ENCODE peak calls at places on chromosomes 4 and X, in four cellular contexts. P is NCI-H2081; Q is activated CD4-positive, alpha-beta T cell treated with anti-CD3 and anti-CD28 coated beads for 1 hour; B is GM04504. N is an unnamed sample.

GRCh38 chrX:85544609-85545008 is 165.1 kb upstream of the POF1B start:
- DNase-seq in P (no peak), B (peak), Q (no peak), N (no peak)

GRCh38 chrX:51395807-51396728 is 63.4 kb downstream of the NUDT10 start:
- DNase-seq in B (no peak), Q (peak), P (peak), N (no peak)

GRCh38 chrX:153884136-153885076 is 1.6 kb downstream of the L1CAM start:
- DNase-seq in P (no peak), Q (no peak), B (no peak), N (peak)

GRCh38 chr4:166421556-166422156 is 548.6 kb downstream of the TLL1 start:
- DNase-seq in P (no peak), B (no peak), Q (no peak), N (no peak)

GRCh38 chr4:157808796-157809408 is 363.9 kb downstream of the GASK1B start:
- DNase-seq in B (no peak), P (no peak), Q (no peak), N (no peak)

GRCh38 chrX:5113128-5113527 is 1115.5 kb downstream of the NLGN4X start:
- DNase-seq in B (no peak), P (peak), Q (no peak), N (no peak)

GRCh38 chr4:165971941-165972340 is 98.9 kb downstream of the TLL1 start:
- DNase-seq in Q (no peak), B (no peak), P (no peak), N (no peak)

GRCh38 chr4:105641876-105642275 is 66.6 kb downstream of the INTS12 start:
- DNase-seq in P (no peak), B (no peak), Q (no peak), N (no peak)

GRCh38 chrX:23821847-23822246 is 38.9 kb downstream of the SAT1 start:
- DNase-seq in Q (no peak), B (no peak), P (no peak), N (no peak)

GRCh38 chrX:10741496-10742048 is 121.2 kb upstream of the MID1 start:
- DNase-seq in Q (no peak), P (no peak), B (no peak), N (no peak)

GRCh38 chrX:17842769-17843525 is 18.2 kb downstream of the RAI2 start:
- DNase-seq in B (no peak), P (no peak), Q (no peak), N (no peak)

GRCh38 chr4:40969499-40969898 is 219.7 kb downstream of the NSUN7 start:
- DNase-seq in P (no peak), Q (no peak), B (no peak), N (no peak)

GRCh38 chr4:8237256-8237989 is 32.1 kb upstream of the HTRA3 start:
- DNase-seq in P (no peak), B (no peak), Q (no peak), N (no peak)

GRCh38 chrX:45769919-45770582 is 569.4 kb upstream of the DIPK2B start:
- DNase-seq in P (no peak), Q (no peak), B (peak), N (no peak)

GRCh38 chrX:43676960-43677582 is 21.0 kb downstream of the MAOA start:
- DNase-seq in P (peak), B (no peak), Q (no peak), N (no peak)

GRCh38 chr4:55321707-55322264 is 24.3 kb upstream of the SRD5A3 start:
- DNase-seq in Q (no peak), B (peak), P (peak), N (peak)

GRCh38 chr4:139299536-139299935 is 1.8 kb upstream of the NAA15 start:
- DNase-seq in P (no peak), B (no peak), Q (no peak), N (no peak)

GRCh38 chr4:1285151-1285789 is 4.4 kb upstream of the MAEA start:
- DNase-seq in B (no peak), P (no peak), Q (no peak), N (no peak)

GRCh38 chrX:107673933-107674479 is 45.7 kb downstream of the PRPS1 start:
- DNase-seq in B (no peak), P (no peak), Q (peak), N (peak)

GRCh38 chr4:118012142-118012541 is 22.1 kb upstream of the NDST3 start:
- DNase-seq in B (no peak), Q (no peak), P (no peak), N (no peak)

GRCh38 chr4:159111417-159111816 is 8.5 kb downstream of the RAPGEF2 start:
- DNase-seq in Q (no peak), B (no peak), P (no peak), N (no peak)

GRCh38 chrX:103464071-103464773 is 55.1 kb downstream of the RAB40A start:
- DNase-seq in P (peak), Q (no peak), B (no peak), N (no peak)

GRCh38 chr4:68182382-68182820 is 52.7 kb upstream of the TMPRSS11F start:
- DNase-seq in B (no peak), Q (no peak), P (no peak), N (no peak)